ENCODE peak calls at places on chromosomes 4 and X, in four cellular contexts. M, C, B and H are unnamed samples.

GRCh38 chr4:150250998-150251651 is 172.9 kb downstream of the DCLK2 start:
- DNase-seq in C (no peak), B (no peak), M (no peak), H (no peak)

GRCh38 chr4:134160211-134160610 is 41.4 kb downstream of the PABPC4L start:
- DNase-seq in M (no peak), C (no peak), B (no peak), H (no peak)

GRCh38 chrX:340121-340520 is 21.5 kb upstream of the GTPBP6 start:
- DNase-seq in M (no peak), B (no peak), C (no peak), H (no peak)

GRCh38 chrX:30278365-30278764 is 30.8 kb downstream of the NR0B1 start:
- DNase-seq in M (no peak), B (no peak), C (no peak), H (no peak)

GRCh38 chr4:75686346-75686745 is 13.1 kb upstream of the G3BP2 start:
- DNase-seq in B (no peak), C (no peak), M (no peak), H (no peak)

GRCh38 chr4:98293089-98293887 is 32.1 kb downstream of the RAP1GDS1 start:
- DNase-seq in M (no peak), C (no peak), B (no peak), H (no peak)

GRCh38 chr4:37463457-37463856 is 218.9 kb downstream of the NWD2 start:
- DNase-seq in B (no peak), M (no peak), C (no peak), H (no peak)

GRCh38 chr4:150973626-150974250 is 41.3 kb downstream of the LRBA start:
- DNase-seq in C (no peak), M (no peak), B (no peak), H (no peak)

GRCh38 chr4:5204781-5205180 is 153.5 kb downstream of the STK32B start:
- DNase-seq in B (no peak), C (no peak), M (no peak), H (no peak)

GRCh38 chrX:154019633-154020499 is at the start of gene IRAK1:
- DNase-seq in M (peak), B (no peak), C (peak), H (peak)

GRCh38 chr4:159434496-159435241 is 331.8 kb downstream of the RAPGEF2 start:
- DNase-seq in C (no peak), M (no peak), B (no peak), H (no peak)

GRCh38 chr4:10697071-10697470 is 12.5 kb upstream of the CLNK start:
- DNase-seq in C (no peak), B (no peak), M (no peak), H (no peak)

GRCh38 chr4:24550773-24551172 is 33.6 kb downstream of the DHX15 start:
- DNase-seq in M (no peak), B (no peak), C (no peak), H (no peak)

GRCh38 chr4:108483077-108483476 is 137.3 kb upstream of the RPL34 start:
- DNase-seq in B (no peak), M (peak), C (no peak), H (no peak)

GRCh38 chr4:56804551-56804950 is 16.9 kb downstream of the SPINK2 start:
- DNase-seq in M (peak), B (no peak), C (no peak), H (no peak)

GRCh38 chr4:10072420-10073017 is 44.1 kb downstream of the WDR1 start:
- DNase-seq in M (no peak), B (no peak), C (no peak), H (no peak)

GRCh38 chr4:141078871-141079270 is 54.4 kb downstream of the RNF150 start:
- DNase-seq in M (peak), C (no peak), B (no peak), H (no peak)

GRCh38 chr4:186979966-186980745 is 256.5 kb upstream of the FAT1 start:
- DNase-seq in B (no peak), M (peak), C (no peak), H (no peak)

GRCh38 chr4:106502106-106502699 is 133.6 kb upstream of the GIMD1 start:
- DNase-seq in M (peak), C (no peak), B (peak), H (peak)

GRCh38 chr4:101527186-101527585 is 179.9 kb upstream of the PPP3CA start:
- DNase-seq in M (peak), B (no peak), C (no peak), H (no peak)

GRCh38 chr4:189202869-189203271 is 737.8 kb upstream of the FRG1 start:
- DNase-seq in B (peak), C (no peak), M (no peak), H (peak)

GRCh38 chr4:1799364-1799996 is 6.4 kb downstream of the FGFR3 start:
- DNase-seq in M (no peak), B (no peak), C (no peak), H (no peak)

GRCh38 chrX:112946227-112946626 is 105.6 kb upstream of the AMOT start:
- DNase-seq in C (no peak), M (no peak), B (no peak), H (no peak)

GRCh38 chr4:159778298-159778697 is 675.4 kb downstream of the RAPGEF2 start:
- DNase-seq in B (no peak), M (peak), C (no peak), H (no peak)

GRCh38 chr4:142334931-142335330 is 511.2 kb downstream of the INPP4B start:
- DNase-seq in M (no peak), B (no peak), C (no peak), H (no peak)

GRCh38 chr4:17276821-17277220 is 235.1 kb downstream of the QDPR start:
- DNase-seq in C (no peak), B (peak), M (peak), H (peak)

GRCh38 chr4:88610771-88611170 is 18.5 kb downstream of the HERC3 start:
- DNase-seq in C (no peak), B (no peak), M (no peak), H (no peak)

GRCh38 chr4:186227744-186228513 is 622 bp downstream of the KLKB1 start:
- DNase-seq in B (no peak), C (no peak), M (no peak), H (no peak)

GRCh38 chrX:114363346-114363745 is 220.5 kb upstream of the HTR2C start:
- DNase-seq in M (no peak), C (no peak), B (no peak), H (no peak)

GRCh38 chrX:56803849-56804681 is 75.0 kb downstream of the NBDY start:
- DNase-seq in C (no peak), B (no peak), M (no peak), H (no peak)

GRCh38 chrX:121853762-121854613 is 806.6 kb downstream of the GLUD2 start:
- DNase-seq in C (no peak), M (no peak), B (no peak), H (no peak)

GRCh38 chr4:84126061-84126787 is 372.9 kb downstream of the NKX6-1 start:
- DNase-seq in M (no peak), B (no peak), C (no peak), H (no peak)

GRCh38 chrX:129696463-129697155 is 41.9 kb upstream of the APLN start:
- DNase-seq in M (no peak), C (no peak), B (no peak), H (no peak)